ENCODE peak calls at places on chromosomes 16 and 17, in six cellular contexts. X is astrocyte, R is heart left ventricle, N is transverse colon, V is cardiac muscle cell, M is neural progenitor cell. G is an unnamed sample.
A peak's percentile ranks its signal among the peaks of the same experiment; 100 is the strongest.

GRCh38 chr17:1154704-1155103 is 25.1 kb downstream of the ABR start:
- DNase-seq in R (no peak), X (no peak), N (no peak), M (no peak), V (no peak), G (no peak)

GRCh38 chr16:87437911-87438610 is 45.9 kb downstream of the MAP1LC3B start:
- DNase-seq in X (no peak), M (no peak), N (no peak), R (no peak), V (no peak), G (no peak)

GRCh38 chr17:10192963-10193362 is 5.4 kb downstream of the GAS7 start:
- DNase-seq in M (no peak), V (peak; percentile 92), R (no peak), N (no peak), X (peak; percentile 55), G (no peak)

GRCh38 chr17:65967372-65967771 is 224.6 kb downstream of the CEP112 start:
- DNase-seq in N (no peak), V (no peak), M (no peak), X (no peak), R (no peak), G (no peak)

GRCh38 chr17:69447726-69448125 is 33.2 kb downstream of the MAP2K6 start:
- DNase-seq in M (no peak), V (no peak), R (peak; percentile 29), X (no peak), N (no peak), G (no peak)

GRCh38 chr17:47733414-47734288 is 615 bp downstream of the TBX21 start:
- DNase-seq in V (no peak), R (no peak), N (no peak), M (peak; percentile 36), X (no peak), G (no peak)

GRCh38 chr17:47253541-47254402 is at the start of gene ITGB3:
- DNase-seq in N (peak; percentile 79), V (peak; percentile 86), X (peak; percentile 65), M (peak; percentile 89), R (peak; percentile 82), G (peak; percentile 38)

GRCh38 chr17:42458497-42459255 is at the start of gene ATP6V0A1:
- DNase-seq in N (peak; percentile 97), R (peak; percentile 96), V (peak; percentile 91), X (peak; percentile 69), M (peak; percentile 93), G (peak; percentile 59)

GRCh38 chr16:52912565-52913173 is 140.0 kb downstream of the CHD9NB start:
- DNase-seq in N (peak; percentile 75), M (peak; percentile 80), V (peak; percentile 65), R (peak; percentile 29), X (peak; percentile 20), G (peak; percentile 68)

GRCh38 chr17:19346351-19347255 is 15.9 kb downstream of the B9D1 start:
- DNase-seq in N (peak; percentile 42), M (no peak), X (peak; percentile 94), R (peak; percentile 78), V (peak; percentile 85), G (peak; percentile 53)

GRCh38 chr17:83171661-83172060 is 92.3 kb downstream of the METRNL start:
- DNase-seq in M (peak; percentile 19), R (peak; percentile 8), X (no peak), N (no peak), V (no peak), G (no peak)

GRCh38 chr16:2697401-2697948 is 15.2 kb downstream of the KCTD5 start:
- DNase-seq in N (no peak), X (no peak), V (no peak), R (no peak), M (no peak), G (no peak)

GRCh38 chr17:19759934-19760530 is 11.9 kb upstream of the ALDH3A1 start:
- DNase-seq in V (no peak), M (peak; percentile 52), N (no peak), R (no peak), X (no peak), G (no peak)

GRCh38 chr16:67993207-67994036 is 5.9 kb downstream of the DPEP2 start:
- DNase-seq in V (peak; percentile 79), M (peak; percentile 84), N (peak; percentile 86), R (peak; percentile 85), X (peak; percentile 16), G (peak; percentile 29)

GRCh38 chr17:79622776-79623175 is 11.9 kb upstream of the RBFOX3 start:
- DNase-seq in N (no peak), M (no peak), R (no peak), X (no peak), V (no peak), G (no peak)

GRCh38 chr16:66304961-66305360 is 61.5 kb upstream of the CDH5 start:
- DNase-seq in N (no peak), M (no peak), R (no peak), V (no peak), X (no peak), G (no peak)

GRCh38 chr17:10325036-10325435 is 47.8 kb downstream of the MYH13 start:
- DNase-seq in M (no peak), V (peak; percentile 41), N (no peak), X (no peak), R (no peak), G (no peak)

GRCh38 chr17:83173997-83174858 is 94.8 kb downstream of the METRNL start:
- DNase-seq in M (peak; percentile 62), X (no peak), R (peak; percentile 25), N (no peak), V (peak; percentile 55), G (no peak)

GRCh38 chr16:70702624-70703023 is 16.8 kb upstream of the MTSS2 start:
- DNase-seq in R (no peak), M (no peak), N (no peak), X (no peak), V (no peak), G (no peak)

GRCh38 chr16:53073053-53073452 is 18.3 kb downstream of the CHD9 start:
- DNase-seq in N (no peak), M (no peak), V (no peak), R (no peak), X (no peak), G (no peak)

GRCh38 chr16:72256398-72257048 is 84.6 kb upstream of the PMFBP1 start:
- DNase-seq in N (no peak), R (no peak), V (peak; percentile 67), M (no peak), X (peak; percentile 79), G (peak; percentile 17)

GRCh38 chr17:31544186-31544585 is 152.7 kb downstream of the RAB11FIP4 start:
- DNase-seq in V (no peak), R (no peak), X (no peak), N (no peak), M (no peak), G (no peak)

GRCh38 chr17:68784431-68784830 is 170.8 kb downstream of the ABCA8 start:
- DNase-seq in R (no peak), X (no peak), M (no peak), V (no peak), N (no peak), G (no peak)

GRCh38 chr17:48718781-48719641 is 3.3 kb downstream of the PRAC1 start:
- DNase-seq in M (peak; percentile 64), X (no peak), N (no peak), R (no peak), V (no peak), G (no peak)

GRCh38 chr17:79897243-79898063 is 58.2 kb upstream of the CBX4 start:
- DNase-seq in M (no peak), V (no peak), R (no peak), N (no peak), X (no peak), G (peak; percentile 21)

GRCh38 chr16:67258160-67258835 is 9.5 kb downstream of the SLC9A5 start:
- DNase-seq in R (no peak), X (no peak), N (no peak), M (no peak), V (no peak), G (no peak)

GRCh38 chr16:4957420-4957719 is 760 bp upstream of the SEC14L5 start:
- DNase-seq in R (no peak), X (no peak), M (no peak), N (no peak), V (no peak), G (no peak)
- H3K4me3 ChIP-seq in R (peak overlapping the region; percentile 66), X (peak overlapping the region; percentile 75), M (peak overlapping the region; percentile 62), N (peak overlapping the region; percentile 40), V (peak overlapping the region; percentile 33), G (peak overlapping the region; percentile 54)

GRCh38 chr16:11085025-11085485 is 140.7 kb downstream of the CLEC16A start:
- DNase-seq in R (no peak), V (no peak), X (peak; percentile 67), M (peak; percentile 32), N (no peak), G (no peak)
- TF ChIP-seq CTCF in R (no peak), V (no peak), X (no peak), M (no peak), N (no peak), G (no peak)

GRCh38 chr17:35244345-35245195 is 1.7 kb downstream of the SLFN5 start:
- DNase-seq in X (peak; percentile 57), M (peak; percentile 42), N (peak; percentile 68), V (peak; percentile 90), R (peak; percentile 71), G (peak; percentile 79)
- H3K4me3 ChIP-seq in X (peak overlapping the region; percentile 89), M (peak overlapping the region; percentile 62), N (peak overlapping the region; percentile 53), V (peak overlapping the region; percentile 63), R (peak overlapping the region; percentile 73), G (peak overlapping the region; percentile 74)

DNA sequence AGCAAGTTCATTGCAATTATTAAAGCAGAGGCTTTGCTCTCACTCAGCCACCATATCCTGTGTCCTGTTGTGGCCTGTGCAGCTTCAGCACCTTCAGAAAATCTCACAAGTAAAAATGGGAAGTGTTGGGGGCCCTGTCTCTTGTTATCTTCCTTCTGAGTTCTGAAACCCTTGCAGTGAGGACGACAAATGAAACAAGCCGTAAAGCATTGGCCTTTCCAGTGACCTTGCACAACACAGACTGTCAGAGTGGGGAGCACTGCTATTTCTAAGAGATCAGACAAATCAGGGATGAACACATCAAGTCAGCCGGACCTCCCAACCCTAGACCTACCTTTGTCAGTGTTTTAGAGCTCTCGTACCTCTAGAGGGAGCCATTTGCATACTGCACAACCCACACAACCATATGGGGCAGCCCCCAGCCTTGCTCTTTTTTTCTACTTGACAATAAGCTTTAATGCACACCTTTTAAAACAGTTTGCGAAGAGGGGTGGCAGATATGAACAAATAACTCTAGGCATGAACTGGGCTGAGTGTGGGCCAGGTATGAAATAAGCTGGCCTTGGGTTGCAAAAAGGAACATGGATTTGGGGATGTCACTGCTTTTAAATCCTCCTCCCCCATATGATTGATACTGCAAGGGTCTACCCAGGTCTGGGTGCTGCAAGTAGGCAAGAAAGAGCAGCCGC is 89.8 kb downstream of the KATNIP start:
- DNase-seq in X (peak; percentile 27), V (peak; percentile 75), N (no peak), R (no peak), M (peak; percentile 67), G (peak; percentile 53)
- TF ChIP-seq CTCF in X (peak; percentile 86), V (peak; percentile 87), N (peak; percentile 46), R (peak; percentile 51), M (peak; percentile 80), G (peak; percentile 78)

GRCh38 chr16:26430618-26431017 is 636.1 kb upstream of the C16orf82 start:
- DNase-seq in X (no peak), R (no peak), N (no peak), M (no peak), V (no peak), G (no peak)
- H3K4me3 ChIP-seq in X (no peak overlapping the region), R (no peak overlapping the region), N (no peak overlapping the region), M (no peak overlapping the region), V (no peak overlapping the region), G (no peak overlapping the region)

GRCh38 chr16:56316545-56316944 is 108.8 kb downstream of the AMFR start:
- DNase-seq in X (no peak), M (no peak), R (no peak), N (no peak), V (no peak), G (no peak)
- TF ChIP-seq CTCF in X (no peak), M (peak; percentile 17), R (no peak), N (no peak), V (no peak), G (no peak)